ENCODE peak calls at places on chromosomes 3 and 15, in five cellular contexts. S, Z, A, V and X are unnamed samples.

GRCh38 chr15:84934942-84935729 is 46.5 kb upstream of the PDE8A start:
- DNase-seq in A (no peak), V (no peak), Z (no peak), S (no peak), X (no peak)

GRCh38 chr3:188084751-188085595 is 69.0 kb upstream of the LPP start:
- DNase-seq in V (no peak), Z (no peak), S (no peak), A (no peak), X (no peak)

GRCh38 chr3:24196526-24196925 is 251.4 kb downstream of the NR1D2 start:
- DNase-seq in V (no peak), A (no peak), Z (no peak), S (no peak), X (no peak)

GRCh38 chr15:34610388-34610787 is 26.9 kb upstream of the GOLGA8B start:
- DNase-seq in Z (peak), A (no peak), V (no peak), S (no peak), X (no peak)

GRCh38 chr3:156166808-156167207 is 46.4 kb downstream of the KCNAB1 start:
- DNase-seq in A (no peak), V (no peak), S (no peak), Z (no peak), X (no peak)

GRCh38 chr15:66591322-66591862 is 25.6 kb upstream of the LCTL start:
- DNase-seq in V (no peak), S (no peak), Z (no peak), A (no peak), X (no peak)

GRCh38 chr15:57134877-57135276 is 216.4 kb downstream of the TCF12 start:
- DNase-seq in V (no peak), S (no peak), Z (no peak), A (no peak), X (no peak)

GRCh38 chr3:183579967-183580720 is 24.6 kb upstream of the KLHL6 start:
- DNase-seq in V (no peak), S (no peak), A (no peak), Z (no peak), X (no peak)

GRCh38 chr3:194121881-194122280 is 14.1 kb upstream of the HES1 start:
- DNase-seq in Z (no peak), A (no peak), V (no peak), S (no peak), X (no peak)

GRCh38 chr3:42544492-42545283 is 37.1 kb downstream of the SEC22C start:
- DNase-seq in A (no peak), S (no peak), V (no peak), Z (no peak), X (no peak)
- TF ChIP-seq CTCF in A (no peak), S (no peak), V (peak), Z (no peak), X (peak)

GRCh38 chr3:69304396-69304795 is 81.5 kb downstream of the FRMD4B start:
- DNase-seq in S (no peak), A (no peak), V (no peak), Z (no peak), X (no peak)
- TF ChIP-seq CTCF in S (no peak), A (no peak), V (no peak), Z (no peak), X (no peak)

DNA sequence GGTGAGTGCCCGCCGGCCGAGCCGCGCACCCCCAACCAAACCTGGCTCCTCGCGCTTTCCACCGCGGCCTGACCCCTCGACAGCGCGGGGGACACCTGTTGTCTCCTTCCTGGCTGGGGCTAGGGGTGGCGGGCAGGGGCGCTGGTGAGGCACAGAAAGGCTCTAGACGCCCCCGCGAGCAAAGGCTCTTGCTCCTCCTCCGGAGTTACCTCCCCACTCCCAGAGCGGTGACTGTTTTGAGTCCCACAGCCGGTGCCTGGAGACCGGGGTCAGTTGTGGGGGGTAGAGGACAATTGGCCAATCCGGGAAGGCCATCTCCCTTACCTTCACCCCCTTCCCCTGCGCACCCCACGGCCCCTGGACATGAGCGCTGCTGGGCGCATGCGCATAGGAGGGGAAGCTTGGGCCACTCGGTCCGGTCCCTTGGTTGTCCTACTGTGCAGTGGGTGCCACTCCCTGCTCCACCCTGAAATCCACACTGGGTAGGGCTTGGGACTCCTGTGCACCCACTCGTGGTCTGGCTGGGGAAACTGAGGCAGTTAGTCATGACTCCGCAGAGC is 554 bp downstream of the CHST13 start:
- DNase-seq in Z (no peak), V (no peak), A (no peak), S (no peak), X (peak)
- TF ChIP-seq CTCF in Z (no peak), V (no peak), A (no peak), S (no peak), X (no peak)

DNA sequence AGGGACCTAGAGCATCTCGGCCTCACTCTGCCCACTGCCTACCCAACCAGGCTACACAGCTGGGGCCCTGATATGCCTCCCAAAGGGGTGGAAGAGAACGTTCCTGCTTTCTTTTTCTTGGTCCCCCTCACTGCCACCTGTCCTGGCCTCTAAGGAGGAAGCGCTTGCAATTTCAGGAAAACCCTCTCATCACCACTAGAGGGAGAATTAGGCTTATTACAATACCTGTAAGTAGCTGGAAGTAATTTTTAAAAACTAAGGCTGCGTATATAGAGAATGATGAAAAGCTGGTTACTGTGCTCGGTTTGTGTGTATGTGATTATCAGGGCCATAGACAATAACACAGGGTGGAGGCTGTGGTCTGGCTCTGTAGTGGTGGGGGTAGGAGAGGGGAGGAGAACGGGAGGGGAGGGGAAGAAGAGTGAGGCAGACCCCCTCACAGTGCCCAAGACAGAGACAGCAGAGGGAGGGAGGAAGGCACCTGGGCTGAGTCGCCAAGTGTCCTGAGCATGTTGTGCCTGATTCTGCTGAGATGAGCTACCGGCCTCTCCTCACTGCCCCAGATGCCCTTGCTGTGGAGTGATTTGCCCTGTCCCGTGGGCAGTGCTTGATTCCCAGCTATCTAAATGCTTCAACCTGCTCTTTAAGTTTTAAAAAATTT is 3.3 kb downstream of the GABRG3 start:
- DNase-seq in V (no peak), A (no peak), S (no peak), Z (no peak), X (no peak)
- TF ChIP-seq CTCF in V (no peak), A (no peak), S (no peak), Z (peak), X (peak)

DNA sequence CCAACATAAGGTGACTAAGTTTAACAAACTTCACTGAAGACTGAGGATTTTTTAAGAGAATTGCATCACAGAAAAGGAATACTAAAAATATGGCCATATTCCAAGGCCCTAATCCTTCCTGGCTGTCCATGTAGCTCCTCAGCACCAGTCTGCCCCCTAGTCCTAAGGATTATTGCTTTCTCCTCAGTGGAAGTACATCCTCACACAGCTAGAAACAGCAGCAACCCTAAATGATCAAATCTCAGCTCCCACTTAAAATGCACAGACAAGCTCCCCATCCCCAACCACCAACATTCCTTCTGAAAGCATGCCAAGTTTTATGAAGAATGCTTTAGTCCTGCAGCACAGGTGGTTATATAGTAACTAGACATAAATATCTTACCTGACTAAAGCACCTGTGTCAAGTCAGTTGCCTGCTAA is 14.7 kb downstream of the ST3GAL6 start:
- DNase-seq in S (no peak), Z (no peak), A (no peak), V (no peak), X (no peak)
- TF ChIP-seq CTCF in S (no peak), Z (no peak), A (no peak), V (no peak), X (no peak)

GRCh38 chr3:49901351-49902339 is 2.0 kb downstream of the MST1R start:
- DNase-seq in A (no peak), S (no peak), Z (no peak), V (no peak), X (no peak)

GRCh38 chr3:49896345-49896744 is 7.3 kb downstream of the MST1R start:
- DNase-seq in S (no peak), Z (no peak), V (no peak), A (no peak), X (no peak)

GRCh38 chr3:49900491-49901153 is 3.1 kb downstream of the MST1R start:
- DNase-seq in S (no peak), A (peak), V (peak), Z (peak), X (no peak)

GRCh38 chr3:49902511-49903345 is 945 bp downstream of the MST1R start:
- DNase-seq in A (no peak), S (no peak), Z (no peak), V (no peak), X (no peak)

GRCh38 chr3:49899815-49900214 is 3.9 kb downstream of the MST1R start:
- DNase-seq in V (no peak), A (no peak), Z (no peak), S (no peak), X (no peak)
- TF ChIP-seq CTCF in V (peak), A (peak), Z (peak), S (no peak), X (peak)